ENCODE peak calls at places on chromosome 16, in four cellular contexts. A is T47D; K is activated naive CD8-positive, alpha-beta T cell treated with anti-CD3 and anti-CD28 coated beads, Interleukin-2, amount 50 U/mL, for 24 hours; S is T-helper 1 cell. B is an unnamed sample.

GRCh38 chr16:10485698-10486382 is 94.6 kb downstream of the EMP2 start:
- DNase-seq in A (no peak), S (no peak), K (no peak), B (no peak)

GRCh38 chr16:84086357-84086756 is 30.4 kb downstream of the MBTPS1 start:
- DNase-seq in K (no peak), S (no peak), A (no peak), B (no peak)

GRCh38 chr16:84730406-84731106 is 30.8 kb downstream of the USP10 start:
- DNase-seq in K (peak), A (peak), S (peak), B (no peak)

GRCh38 chr16:88959022-88959421 is 18.0 kb downstream of the CBFA2T3 start:
- DNase-seq in K (no peak), S (no peak), A (no peak), B (no peak)

GRCh38 chr16:83619381-83620150 is 188.2 kb upstream of the HSBP1 start:
- DNase-seq in A (no peak), S (no peak), K (no peak), B (no peak)

GRCh38 chr16:89155851-89156739 is 15.5 kb upstream of the CDH15 start:
- DNase-seq in K (no peak), S (no peak), A (no peak), B (no peak)

GRCh38 chr16:68310441-68311315 is at the start of the genes PRMT7 and SLC7A6OS:
- DNase-seq in K (peak), S (peak), A (peak), B (peak)

GRCh38 chr16:26454102-26454501 is 612.6 kb upstream of the C16orf82 start:
- DNase-seq in K (no peak), A (no peak), S (no peak), B (no peak)

GRCh38 chr16:85682516-85682915 is 6.2 kb downstream of the GINS2 start:
- DNase-seq in K (no peak), S (no peak), A (no peak), B (no peak)

GRCh38 chr16:58196898-58197313 is 1.0 kb downstream of the CSNK2A2 start:
- DNase-seq in S (no peak), K (no peak), A (no peak), B (no peak)

GRCh38 chr16:25709182-25709581 is 17.4 kb downstream of the HS3ST4 start:
- DNase-seq in K (no peak), S (no peak), A (no peak), B (no peak)

GRCh38 chr16:14416184-14416583 is 213.9 kb downstream of the PARN start:
- DNase-seq in A (no peak), S (no peak), K (no peak), B (no peak)

GRCh38 chr16:66247516-66248089 is 118.9 kb upstream of the CDH5 start:
- DNase-seq in K (no peak), S (no peak), A (no peak), B (no peak)

GRCh38 chr16:3645504-3646347 is 8.8 kb upstream of the DNASE1 start:
- DNase-seq in K (no peak), S (no peak), A (no peak), B (no peak)

GRCh38 chr16:56635441-56635967 is 3.0 kb upstream of the MT1A start:
- DNase-seq in S (no peak), A (no peak), K (peak), B (no peak)

GRCh38 chr16:89099905-89100304 is 6.3 kb downstream of the ACSF3 start:
- DNase-seq in S (no peak), A (no peak), K (peak), B (no peak)

GRCh38 chr16:17161034-17161433 is 309.7 kb downstream of the XYLT1 start:
- DNase-seq in K (no peak), S (no peak), A (no peak), B (peak)

GRCh38 chr16:57304169-57305061 is 19.9 kb upstream of the PLLP start:
- DNase-seq in A (peak), S (no peak), K (no peak), B (no peak)

GRCh38 chr16:919658-920631 is 50.8 kb downstream of the LMF1 start:
- DNase-seq in S (no peak), K (no peak), A (no peak), B (no peak)

B was measured in caudate nucleus.